ENCODE peak calls at places on chromosomes 2 and 18, in eight cellular contexts. N, I, Y, G, O, P, E and F are unnamed samples.

GRCh38 chr2:171523339-171523931 is 1.2 kb downstream of the CYBRD1 start:
- DNase-seq in N (peak; percentile 77), P (peak; percentile 81), I (peak; percentile 87), G (peak; percentile 76), Y (peak; percentile 54), E (peak; percentile 91), O (peak; percentile 52), F (no peak)

GRCh38 chr2:196500686-196501431 is 138.7 kb upstream of the CCDC150 start:
- DNase-seq in Y (peak; percentile 11), P (no peak), I (no peak), O (peak; percentile 38), E (no peak), N (peak; percentile 46), G (peak; percentile 16), F (no peak)

GRCh38 chr2:109058215-109058614 is 69.2 kb upstream of the EDAR start:
- DNase-seq in O (no peak), Y (no peak), E (no peak), G (no peak), N (no peak), I (no peak), P (no peak), F (no peak)

GRCh38 chr18:25832008-25832604 is 258.3 kb downstream of the SS18 start:
- DNase-seq in O (peak; percentile 56), P (peak; percentile 73), G (peak; percentile 61), N (peak; percentile 36), Y (peak; percentile 33), E (peak; percentile 87), I (peak; percentile 73), F (peak; percentile 69)

GRCh38 chr18:26185267-26185666 is 41.0 kb upstream of the TAF4B start:
- DNase-seq in I (peak; percentile 6), E (no peak), O (peak; percentile 48), P (no peak), Y (no peak), N (no peak), G (no peak), F (peak; percentile 50)

GRCh38 chr2:96354492-96354891 is 18.9 kb downstream of the NCAPH start:
- DNase-seq in Y (peak; percentile 16), E (peak; percentile 50), P (no peak), O (no peak), I (no peak), G (no peak), N (no peak), F (no peak)

GRCh38 chr18:22173221-22173927 is 4.0 kb downstream of the GATA6 start:
- DNase-seq in G (no peak), Y (no peak), P (no peak), E (peak; percentile 44), N (no peak), O (no peak), I (peak; percentile 69), F (no peak)

GRCh38 chr2:139353874-139354273 is 573.7 kb upstream of the NXPH2 start:
- DNase-seq in O (no peak), E (no peak), P (no peak), Y (no peak), N (no peak), G (no peak), I (no peak), F (no peak)

GRCh38 chr2:219428469-219428868 is 6.2 kb upstream of the SPEG start:
- DNase-seq in N (no peak), I (no peak), G (no peak), P (no peak), Y (no peak), O (no peak), E (no peak), F (no peak)

GRCh38 chr2:99066602-99067001 is 74.9 kb upstream of the C2orf15 start:
- DNase-seq in I (peak; percentile 68), Y (peak; percentile 46), P (peak; percentile 74), E (peak; percentile 54), N (peak; percentile 41), G (peak; percentile 61), O (peak; percentile 49), F (peak; percentile 79)

GRCh38 chr2:219490600-219491130 is 8.0 kb upstream of the GMPPA start:
- DNase-seq in N (no peak), Y (no peak), O (no peak), G (no peak), P (no peak), I (no peak), E (no peak), F (no peak)

GRCh38 chr2:188333751-188334524 is 42.3 kb downstream of the GULP1 start:
- DNase-seq in I (no peak), E (no peak), N (peak; percentile 44), Y (no peak), P (peak; percentile 70), O (no peak), G (peak; percentile 39), F (no peak)

GRCh38 chr2:46286715-46287114 is 10.5 kb upstream of the EPAS1 start:
- DNase-seq in G (no peak), I (no peak), N (no peak), P (no peak), O (peak; percentile 57), E (peak; percentile 54), Y (no peak), F (no peak)

GRCh38 chr2:240642061-240642805 is 17.0 kb downstream of the GPR35 start:
- DNase-seq in Y (no peak), I (no peak), P (no peak), E (peak; percentile 44), N (no peak), O (no peak), G (no peak), F (no peak)

GRCh38 chr2:29788066-29788465 is 133.3 kb downstream of the ALK start:
- DNase-seq in Y (no peak), E (no peak), I (no peak), N (no peak), G (no peak), O (no peak), P (no peak), F (no peak)

GRCh38 chr2:150133623-150134022 is 353.8 kb downstream of the RND3 start:
- DNase-seq in I (peak; percentile 97), N (peak; percentile 97), G (peak; percentile 92), O (peak; percentile 97), P (peak; percentile 80), Y (peak; percentile 98), E (no peak), F (no peak)

GRCh38 chr2:122319551-122320132 is 564.2 kb downstream of the TSN start:
- DNase-seq in P (no peak), O (no peak), I (no peak), E (no peak), G (no peak), N (no peak), Y (no peak), F (no peak)

GRCh38 chr2:95305341-95306058 is 8.4 kb downstream of the KCNIP3 start:
- DNase-seq in G (no peak), E (no peak), I (no peak), N (peak; percentile 44), P (peak; percentile 73), Y (no peak), O (peak; percentile 80), F (no peak)

GRCh38 chr2:196077821-196078220 is 9.2 kb upstream of the DNAH7 start:
- DNase-seq in N (no peak), Y (no peak), G (peak; percentile 49), E (no peak), I (no peak), P (no peak), O (no peak), F (peak; percentile 39)

DNA sequence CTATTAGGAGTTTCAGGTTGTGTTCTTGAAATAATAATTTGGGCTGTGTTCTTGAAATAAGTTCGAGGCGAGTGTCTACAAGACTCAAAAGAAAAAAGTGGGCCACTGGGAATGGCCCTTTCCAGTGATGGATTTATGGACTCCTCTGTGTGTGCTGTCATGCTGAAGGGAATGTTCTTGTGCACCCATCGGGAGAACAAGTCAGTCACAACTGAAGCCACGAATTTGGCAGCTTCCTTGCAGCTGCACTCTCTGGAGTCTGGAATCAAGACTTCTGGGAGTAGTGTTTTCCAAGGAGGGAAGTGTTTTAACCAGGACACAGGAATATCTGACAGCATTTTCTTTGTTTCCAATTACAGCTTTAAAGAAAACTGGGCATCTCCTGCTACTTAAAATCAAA is 610 bp downstream of the SLC14A1 start:
- DNase-seq in O (no peak), I (no peak), E (no peak), G (no peak), P (no peak), Y (no peak), N (peak; percentile 38), F (no peak)
- H3K4me3 ChIP-seq in O (no peak overlapping the region), I (no peak overlapping the region), E (no peak overlapping the region), G (peak overlapping the region; percentile 5), P (peak overlapping the region; percentile 25), Y (no peak overlapping the region), N (no peak overlapping the region), F (no peak overlapping the region)

DNA sequence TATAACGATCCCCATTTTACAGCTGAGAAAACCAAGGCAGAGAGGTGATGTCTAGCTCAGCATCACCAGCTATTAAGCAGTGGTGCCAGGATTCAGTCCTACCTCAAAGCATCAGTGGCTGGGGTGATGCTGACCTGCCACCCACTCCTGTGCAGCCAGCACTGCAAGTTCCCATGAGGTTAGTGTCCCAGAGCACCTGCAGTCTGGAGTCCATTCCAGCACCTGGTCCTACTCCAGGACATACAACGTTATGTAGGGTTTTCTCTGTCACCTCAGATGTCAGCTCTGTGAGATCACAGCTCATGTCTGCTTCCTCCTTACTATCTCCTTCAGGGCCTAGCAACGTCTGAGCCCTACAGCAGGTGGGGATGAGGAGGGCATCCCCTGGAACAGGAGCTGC is 328.0 kb upstream of the HS6ST1 start:
- DNase-seq in I (no peak), O (no peak), G (no peak), N (no peak), Y (no peak), P (no peak), E (no peak), F (no peak)
- H3K9ac ChIP-seq in I (no peak overlapping the region), O (no peak overlapping the region), G (no peak overlapping the region), N (no peak overlapping the region), Y (no peak overlapping the region), P (no peak overlapping the region), E (no peak overlapping the region), F (no peak overlapping the region)

GRCh38 chr2:17362956-17363355 is 155.3 kb downstream of the RAD51AP2 start:
- DNase-seq in E (no peak), P (no peak), Y (no peak), O (no peak), I (no peak), G (no peak), N (no peak), F (no peak)
- H3K27me3 ChIP-seq in E (peaks cover 1% of the 10 kb centered on the region), P (no peaks in the 10 kb centered on the region), Y (no peaks in the 10 kb centered on the region), O (no peaks in the 10 kb centered on the region), I (no peaks in the 10 kb centered on the region), G (no peaks in the 10 kb centered on the region), N (no peaks in the 10 kb centered on the region), F (no peaks in the 10 kb centered on the region)

DNA sequence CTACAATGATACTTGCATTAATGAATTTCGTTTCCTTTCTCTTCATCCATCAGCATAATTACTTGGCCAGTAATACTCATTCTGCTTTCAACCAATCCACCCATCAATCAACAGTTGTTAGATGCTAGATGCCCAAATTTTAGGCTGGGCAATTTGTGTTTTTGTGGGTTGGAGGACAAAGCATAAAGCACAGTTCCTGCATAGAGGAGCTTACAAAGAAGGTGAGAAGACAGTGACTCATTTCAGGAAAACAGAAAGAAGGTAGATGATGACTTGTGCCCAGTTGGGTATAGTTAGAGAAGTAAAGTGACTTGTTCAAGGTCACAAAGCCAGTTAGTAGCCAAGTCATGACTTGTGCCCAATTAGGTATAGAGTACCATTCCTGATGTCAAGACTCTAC is 1186.8 kb upstream of the CELF4 start:
- DNase-seq in G (no peak), Y (no peak), P (no peak), N (no peak), E (no peak), O (no peak), I (no peak), F (no peak)
- H3K4me3 ChIP-seq in G (no peak overlapping the region), Y (no peak overlapping the region), P (no peak overlapping the region), N (no peak overlapping the region), E (no peak overlapping the region), O (no peak overlapping the region), I (no peak overlapping the region), F (no peak overlapping the region)

GRCh38 chr2:235614900-235615712 is 121.3 kb downstream of the AGAP1 start:
- DNase-seq in N (peak; percentile 85), I (peak; percentile 59), O (no peak), E (no peak), Y (no peak), P (peak; percentile 93), G (peak; percentile 85), F (no peak)
- H3K9ac ChIP-seq in N (peak overlapping the region; percentile 18), I (no peak overlapping the region), O (no peak overlapping the region), E (no peak overlapping the region), Y (no peak overlapping the region), P (no peak overlapping the region), G (no peak overlapping the region), F (no peak overlapping the region)